ENCODE peak calls at places on chromosome 4, in seven cellular contexts. One of them, this sample, is unnamed.

GRCh38 chr4:110945600-110945999 is 322.7 kb upstream of the PITX2 start:
- DNase-seq in GM03348: no peak
- DNase-seq in NCI-H510A treated with DMSO at 0.1 percent for 48 hours: no peak
- DNase-seq in NCI-H82: no peak
- DNase-seq in CD8-positive, alpha-beta T cell: no peak
- DNase-seq in SHP77 treated with DMSO at 0.1 percent for 48 hours: no peak
- DNase-seq in fibroblast of pulmonary artery: no peak
- DNase-seq in this sample: no peak

GRCh38 chr4:1412376-1413220 is 6.4 kb upstream of the NKX1-1 start:
- DNase-seq in GM03348: no peak
- DNase-seq in NCI-H510A treated with DMSO at 0.1 percent for 48 hours: no peak
- DNase-seq in NCI-H82: no peak
- DNase-seq in CD8-positive, alpha-beta T cell: no peak
- DNase-seq in SHP77 treated with DMSO at 0.1 percent for 48 hours: no peak
- DNase-seq in fibroblast of pulmonary artery: no peak
- DNase-seq in this sample: no peak

GRCh38 chr4:109410776-109411175 is 22.8 kb upstream of the SEC24B start:
- DNase-seq in GM03348: no peak
- DNase-seq in NCI-H510A treated with DMSO at 0.1 percent for 48 hours: no peak
- DNase-seq in NCI-H82: no peak
- DNase-seq in CD8-positive, alpha-beta T cell: no peak
- DNase-seq in SHP77 treated with DMSO at 0.1 percent for 48 hours: no peak
- DNase-seq in fibroblast of pulmonary artery: no peak
- DNase-seq in this sample: no peak

GRCh38 chr4:16916719-16917337 is 18.4 kb upstream of the LDB2 start:
- DNase-seq in GM03348: no peak
- DNase-seq in NCI-H510A treated with DMSO at 0.1 percent for 48 hours: no peak
- DNase-seq in NCI-H82: peak; percentile 66
- DNase-seq in CD8-positive, alpha-beta T cell: peak; percentile 73
- DNase-seq in SHP77 treated with DMSO at 0.1 percent for 48 hours: peak; percentile 7
- DNase-seq in fibroblast of pulmonary artery: peak; percentile 42
- DNase-seq in this sample: peak; percentile 77

GRCh38 chr4:57159866-57160265 is 49.7 kb upstream of the IGFBP7 start:
- DNase-seq in GM03348: no peak
- DNase-seq in NCI-H510A treated with DMSO at 0.1 percent for 48 hours: no peak
- DNase-seq in NCI-H82: no peak
- DNase-seq in CD8-positive, alpha-beta T cell: no peak
- DNase-seq in SHP77 treated with DMSO at 0.1 percent for 48 hours: no peak
- DNase-seq in fibroblast of pulmonary artery: peak; percentile 53
- DNase-seq in this sample: no peak

GRCh38 chr4:154082760-154083530 is 294.1 kb upstream of the SFRP2 start:
- DNase-seq in GM03348: no peak
- DNase-seq in NCI-H510A treated with DMSO at 0.1 percent for 48 hours: no peak
- DNase-seq in NCI-H82: peak; percentile 54
- DNase-seq in CD8-positive, alpha-beta T cell: no peak
- DNase-seq in SHP77 treated with DMSO at 0.1 percent for 48 hours: no peak
- DNase-seq in fibroblast of pulmonary artery: no peak
- DNase-seq in this sample: peak; percentile 42

GRCh38 chr4:102438396-102438795 is 62.8 kb upstream of the NFKB1 start:
- DNase-seq in GM03348: no peak
- DNase-seq in NCI-H510A treated with DMSO at 0.1 percent for 48 hours: no peak
- DNase-seq in NCI-H82: no peak
- DNase-seq in CD8-positive, alpha-beta T cell: no peak
- DNase-seq in SHP77 treated with DMSO at 0.1 percent for 48 hours: no peak
- DNase-seq in fibroblast of pulmonary artery: peak; percentile 30
- DNase-seq in this sample: no peak

GRCh38 chr4:111883557-111883999 is 261.7 kb upstream of the FAM241A start:
- DNase-seq in GM03348: no peak
- DNase-seq in NCI-H510A treated with DMSO at 0.1 percent for 48 hours: peak; percentile 67
- DNase-seq in NCI-H82: peak; percentile 96
- DNase-seq in CD8-positive, alpha-beta T cell: no peak
- DNase-seq in SHP77 treated with DMSO at 0.1 percent for 48 hours: peak; percentile 17
- DNase-seq in fibroblast of pulmonary artery: no peak
- DNase-seq in this sample: peak; percentile 85

GRCh38 chr4:174714393-174715211 is 114.4 kb downstream of the GLRA3 start:
- DNase-seq in GM03348: peak; percentile 62
- DNase-seq in NCI-H510A treated with DMSO at 0.1 percent for 48 hours: peak; percentile 8
- DNase-seq in NCI-H82: peak; percentile 70
- DNase-seq in CD8-positive, alpha-beta T cell: no peak
- DNase-seq in SHP77 treated with DMSO at 0.1 percent for 48 hours: peak; percentile 9
- DNase-seq in fibroblast of pulmonary artery: peak; percentile 71
- DNase-seq in this sample: peak; percentile 63

GRCh38 chr4:19729873-19730735 is 521.6 kb upstream of the SLIT2 start:
- DNase-seq in GM03348: peak; percentile 3
- DNase-seq in NCI-H510A treated with DMSO at 0.1 percent for 48 hours: no peak
- DNase-seq in NCI-H82: no peak
- DNase-seq in CD8-positive, alpha-beta T cell: no peak
- DNase-seq in SHP77 treated with DMSO at 0.1 percent for 48 hours: no peak
- DNase-seq in fibroblast of pulmonary artery: peak; percentile 76
- DNase-seq in this sample: no peak

GRCh38 chr4:94357624-94358023 is 15.0 kb upstream of the HPGDS start:
- DNase-seq in GM03348: no peak
- DNase-seq in NCI-H510A treated with DMSO at 0.1 percent for 48 hours: no peak
- DNase-seq in NCI-H82: no peak
- DNase-seq in CD8-positive, alpha-beta T cell: no peak
- DNase-seq in SHP77 treated with DMSO at 0.1 percent for 48 hours: no peak
- DNase-seq in fibroblast of pulmonary artery: peak; percentile 27
- DNase-seq in this sample: no peak

GRCh38 chr4:151911970-151912369 is 151.2 kb upstream of the GATB start:
- DNase-seq in GM03348: no peak
- DNase-seq in NCI-H510A treated with DMSO at 0.1 percent for 48 hours: no peak
- DNase-seq in NCI-H82: no peak
- DNase-seq in CD8-positive, alpha-beta T cell: no peak
- DNase-seq in SHP77 treated with DMSO at 0.1 percent for 48 hours: no peak
- DNase-seq in fibroblast of pulmonary artery: no peak
- DNase-seq in this sample: no peak

GRCh38 chr4:91688413-91688812 is 615.4 kb upstream of the GRID2 start:
- DNase-seq in GM03348: no peak
- DNase-seq in NCI-H510A treated with DMSO at 0.1 percent for 48 hours: no peak
- DNase-seq in NCI-H82: no peak
- DNase-seq in CD8-positive, alpha-beta T cell: no peak
- DNase-seq in SHP77 treated with DMSO at 0.1 percent for 48 hours: no peak
- DNase-seq in fibroblast of pulmonary artery: no peak
- DNase-seq in this sample: no peak

GRCh38 chr4:26058537-26058936 is 144.5 kb downstream of the SMIM20 start:
- DNase-seq in GM03348: no peak
- DNase-seq in NCI-H510A treated with DMSO at 0.1 percent for 48 hours: no peak
- DNase-seq in NCI-H82: no peak
- DNase-seq in CD8-positive, alpha-beta T cell: no peak
- DNase-seq in SHP77 treated with DMSO at 0.1 percent for 48 hours: no peak
- DNase-seq in fibroblast of pulmonary artery: no peak
- DNase-seq in this sample: no peak

GRCh38 chr4:152536545-152537182 is 772 bp upstream of the FBXW7 start:
- DNase-seq in GM03348: peak; percentile 35
- DNase-seq in NCI-H510A treated with DMSO at 0.1 percent for 48 hours: no peak
- DNase-seq in NCI-H82: peak; percentile 71
- DNase-seq in CD8-positive, alpha-beta T cell: no peak
- DNase-seq in SHP77 treated with DMSO at 0.1 percent for 48 hours: no peak
- DNase-seq in fibroblast of pulmonary artery: peak; percentile 48
- DNase-seq in this sample: no peak

GRCh38 chr4:4746444-4746843 is 113.0 kb upstream of the MSX1 start:
- DNase-seq in GM03348: no peak
- DNase-seq in NCI-H510A treated with DMSO at 0.1 percent for 48 hours: no peak
- DNase-seq in NCI-H82: no peak
- DNase-seq in CD8-positive, alpha-beta T cell: no peak
- DNase-seq in SHP77 treated with DMSO at 0.1 percent for 48 hours: no peak
- DNase-seq in fibroblast of pulmonary artery: no peak
- DNase-seq in this sample: no peak

GRCh38 chr4:127604949-127605709 is 27.6 kb upstream of the INTU start:
- DNase-seq in GM03348: peak; percentile 61
- DNase-seq in NCI-H510A treated with DMSO at 0.1 percent for 48 hours: peak; percentile 67
- DNase-seq in NCI-H82: peak; percentile 42
- DNase-seq in CD8-positive, alpha-beta T cell: no peak
- DNase-seq in SHP77 treated with DMSO at 0.1 percent for 48 hours: peak; percentile 46
- DNase-seq in fibroblast of pulmonary artery: peak; percentile 68
- DNase-seq in this sample: peak; percentile 32

GRCh38 chr4:70915874-70916559 is 13.8 kb downstream of the MOB1B start:
- DNase-seq in GM03348: no peak
- DNase-seq in NCI-H510A treated with DMSO at 0.1 percent for 48 hours: no peak
- DNase-seq in NCI-H82: no peak
- DNase-seq in CD8-positive, alpha-beta T cell: no peak
- DNase-seq in SHP77 treated with DMSO at 0.1 percent for 48 hours: no peak
- DNase-seq in fibroblast of pulmonary artery: no peak
- DNase-seq in this sample: no peak

GRCh38 chr4:34046580-34046979 is 2197.7 kb downstream of the ARAP2 start:
- DNase-seq in GM03348: peak; percentile 19
- DNase-seq in NCI-H510A treated with DMSO at 0.1 percent for 48 hours: no peak
- DNase-seq in NCI-H82: no peak
- DNase-seq in CD8-positive, alpha-beta T cell: no peak
- DNase-seq in SHP77 treated with DMSO at 0.1 percent for 48 hours: no peak
- DNase-seq in fibroblast of pulmonary artery: peak; percentile 81
- DNase-seq in this sample: no peak

GRCh38 chr4:153731239-153731638 is 28.6 kb downstream of the RNF175 start:
- DNase-seq in GM03348: peak; percentile 72
- DNase-seq in NCI-H510A treated with DMSO at 0.1 percent for 48 hours: no peak
- DNase-seq in NCI-H82: no peak
- DNase-seq in CD8-positive, alpha-beta T cell: no peak
- DNase-seq in SHP77 treated with DMSO at 0.1 percent for 48 hours: no peak
- DNase-seq in fibroblast of pulmonary artery: peak; percentile 54
- DNase-seq in this sample: no peak

GRCh38 chr4:68250151-68250930 is 4.8 kb upstream of the TMPRSS11B start:
- DNase-seq in GM03348: no peak
- DNase-seq in NCI-H510A treated with DMSO at 0.1 percent for 48 hours: no peak
- DNase-seq in NCI-H82: no peak
- DNase-seq in CD8-positive, alpha-beta T cell: no peak
- DNase-seq in SHP77 treated with DMSO at 0.1 percent for 48 hours: no peak
- DNase-seq in fibroblast of pulmonary artery: no peak
- DNase-seq in this sample: no peak

GRCh38 chr4:159101983-159102622 is 776 bp upstream of the RAPGEF2 start:
- DNase-seq in GM03348: no peak
- DNase-seq in NCI-H510A treated with DMSO at 0.1 percent for 48 hours: no peak
- DNase-seq in NCI-H82: no peak
- DNase-seq in CD8-positive, alpha-beta T cell: no peak
- DNase-seq in SHP77 treated with DMSO at 0.1 percent for 48 hours: no peak
- DNase-seq in fibroblast of pulmonary artery: no peak
- DNase-seq in this sample: no peak

GRCh38 chr4:182768821-182769220 is 148.4 kb downstream of the DCTD start:
- DNase-seq in GM03348: no peak
- DNase-seq in NCI-H510A treated with DMSO at 0.1 percent for 48 hours: no peak
- DNase-seq in NCI-H82: no peak
- DNase-seq in CD8-positive, alpha-beta T cell: no peak
- DNase-seq in SHP77 treated with DMSO at 0.1 percent for 48 hours: no peak
- DNase-seq in fibroblast of pulmonary artery: no peak
- DNase-seq in this sample: no peak

GRCh38 chr4:60019180-60019579 is 1180.9 kb upstream of the ADGRL3 start:
- DNase-seq in GM03348: no peak
- DNase-seq in NCI-H510A treated with DMSO at 0.1 percent for 48 hours: no peak
- DNase-seq in NCI-H82: no peak
- DNase-seq in CD8-positive, alpha-beta T cell: no peak
- DNase-seq in SHP77 treated with DMSO at 0.1 percent for 48 hours: no peak
- DNase-seq in fibroblast of pulmonary artery: no peak
- DNase-seq in this sample: no peak

GRCh38 chr4:10204401-10205058 is 87.9 kb upstream of the WDR1 start:
- DNase-seq in GM03348: peak; percentile 79
- DNase-seq in NCI-H510A treated with DMSO at 0.1 percent for 48 hours: no peak
- DNase-seq in NCI-H82: no peak
- DNase-seq in CD8-positive, alpha-beta T cell: no peak
- DNase-seq in SHP77 treated with DMSO at 0.1 percent for 48 hours: no peak
- DNase-seq in fibroblast of pulmonary artery: peak; percentile 33
- DNase-seq in this sample: no peak

GRCh38 chr4:168586926-168587325 is 90.1 kb downstream of the PALLD start:
- DNase-seq in GM03348: no peak
- DNase-seq in NCI-H510A treated with DMSO at 0.1 percent for 48 hours: no peak
- DNase-seq in NCI-H82: no peak
- DNase-seq in CD8-positive, alpha-beta T cell: no peak
- DNase-seq in SHP77 treated with DMSO at 0.1 percent for 48 hours: no peak
- DNase-seq in fibroblast of pulmonary artery: no peak
- DNase-seq in this sample: no peak

GRCh38 chr4:38024203-38024504 is 64.0 kb downstream of the PTTG2 start:
- DNase-seq in GM03348: no peak
- DNase-seq in NCI-H510A treated with DMSO at 0.1 percent for 48 hours: no peak
- DNase-seq in NCI-H82: no peak
- DNase-seq in CD8-positive, alpha-beta T cell: no peak
- DNase-seq in SHP77 treated with DMSO at 0.1 percent for 48 hours: no peak
- DNase-seq in fibroblast of pulmonary artery: no peak
- DNase-seq in this sample: no peak

GRCh38 chr4:4343038-4343437 is 43.9 kb upstream of the NSG1 start:
- DNase-seq in GM03348: no peak
- DNase-seq in NCI-H510A treated with DMSO at 0.1 percent for 48 hours: no peak
- DNase-seq in NCI-H82: peak; percentile 31
- DNase-seq in CD8-positive, alpha-beta T cell: no peak
- DNase-seq in SHP77 treated with DMSO at 0.1 percent for 48 hours: no peak
- DNase-seq in fibroblast of pulmonary artery: no peak
- DNase-seq in this sample: no peak

GRCh38 chr4:6371827-6372226 is 100.6 kb downstream of the PPP2R2C start:
- DNase-seq in GM03348: no peak
- DNase-seq in NCI-H510A treated with DMSO at 0.1 percent for 48 hours: no peak
- DNase-seq in NCI-H82: no peak
- DNase-seq in CD8-positive, alpha-beta T cell: no peak
- DNase-seq in SHP77 treated with DMSO at 0.1 percent for 48 hours: no peak
- DNase-seq in fibroblast of pulmonary artery: no peak
- DNase-seq in this sample: no peak

GRCh38 chr4:10442976-10443375 is 14.2 kb downstream of the ZNF518B start:
- DNase-seq in GM03348: no peak
- DNase-seq in NCI-H510A treated with DMSO at 0.1 percent for 48 hours: no peak
- DNase-seq in NCI-H82: no peak
- DNase-seq in CD8-positive, alpha-beta T cell: no peak
- DNase-seq in SHP77 treated with DMSO at 0.1 percent for 48 hours: no peak
- DNase-seq in fibroblast of pulmonary artery: peak; percentile 35
- DNase-seq in this sample: no peak

GRCh38 chr4:57342406-57342805 is 232.2 kb upstream of the IGFBP7 start:
- DNase-seq in GM03348: no peak
- DNase-seq in NCI-H510A treated with DMSO at 0.1 percent for 48 hours: no peak
- DNase-seq in NCI-H82: no peak
- DNase-seq in CD8-positive, alpha-beta T cell: no peak
- DNase-seq in SHP77 treated with DMSO at 0.1 percent for 48 hours: no peak
- DNase-seq in fibroblast of pulmonary artery: peak; percentile 17
- DNase-seq in this sample: no peak

GRCh38 chr4:85732124-85732523 is 257.2 kb downstream of the ARHGAP24 start:
- DNase-seq in GM03348: no peak
- DNase-seq in NCI-H510A treated with DMSO at 0.1 percent for 48 hours: no peak
- DNase-seq in NCI-H82: no peak
- DNase-seq in CD8-positive, alpha-beta T cell: no peak
- DNase-seq in SHP77 treated with DMSO at 0.1 percent for 48 hours: no peak
- DNase-seq in fibroblast of pulmonary artery: no peak
- DNase-seq in this sample: no peak

GRCh38 chr4:186554485-186554884 is 882 bp downstream of the MTNR1A start:
- DNase-seq in GM03348: peak; percentile 26
- DNase-seq in NCI-H510A treated with DMSO at 0.1 percent for 48 hours: peak; percentile 67
- DNase-seq in NCI-H82: no peak
- DNase-seq in CD8-positive, alpha-beta T cell: no peak
- DNase-seq in SHP77 treated with DMSO at 0.1 percent for 48 hours: no peak
- DNase-seq in fibroblast of pulmonary artery: peak; percentile 34
- DNase-seq in this sample: no peak

GRCh38 chr4:53747401-53747800 is 156.1 kb upstream of the LNX1 start:
- DNase-seq in GM03348: no peak
- DNase-seq in NCI-H510A treated with DMSO at 0.1 percent for 48 hours: no peak
- DNase-seq in NCI-H82: no peak
- DNase-seq in CD8-positive, alpha-beta T cell: no peak
- DNase-seq in SHP77 treated with DMSO at 0.1 percent for 48 hours: no peak
- DNase-seq in fibroblast of pulmonary artery: no peak
- DNase-seq in this sample: no peak

GRCh38 chr4:176780995-176781738 is 11.6 kb downstream of the VEGFC start:
- DNase-seq in GM03348: no peak
- DNase-seq in NCI-H510A treated with DMSO at 0.1 percent for 48 hours: no peak
- DNase-seq in NCI-H82: no peak
- DNase-seq in CD8-positive, alpha-beta T cell: no peak
- DNase-seq in SHP77 treated with DMSO at 0.1 percent for 48 hours: no peak
- DNase-seq in fibroblast of pulmonary artery: no peak
- DNase-seq in this sample: no peak

GRCh38 chr4:182488886-182489285 is 245.7 kb downstream of the TENM3 start:
- DNase-seq in GM03348: no peak
- DNase-seq in NCI-H510A treated with DMSO at 0.1 percent for 48 hours: no peak
- DNase-seq in NCI-H82: no peak
- DNase-seq in CD8-positive, alpha-beta T cell: no peak
- DNase-seq in SHP77 treated with DMSO at 0.1 percent for 48 hours: no peak
- DNase-seq in fibroblast of pulmonary artery: no peak
- DNase-seq in this sample: no peak

GRCh38 chr4:60805500-60806313 is 394.4 kb upstream of the ADGRL3 start:
- DNase-seq in GM03348: peak; percentile 18
- DNase-seq in NCI-H510A treated with DMSO at 0.1 percent for 48 hours: peak; percentile 9
- DNase-seq in NCI-H82: peak; percentile 59
- DNase-seq in CD8-positive, alpha-beta T cell: no peak
- DNase-seq in SHP77 treated with DMSO at 0.1 percent for 48 hours: no peak
- DNase-seq in fibroblast of pulmonary artery: peak; percentile 61
- DNase-seq in this sample: peak; percentile 19

This sample was measured in WERI-Rb-1.